ENCODE peak calls at places on chromosome 10, in seven cellular contexts. One of them, this sample, is unnamed. For H3K9me3, the result is how much of the 10 kb centered on the place peaks cover.

GRCh38 chr10:27611861-27612450 is 107.9 kb downstream of the RAB18 start:
- DNase-seq in cardiac muscle cell: no peak
- DNase-seq in uterus: no peak
- DNase-seq in thyroid gland: no peak
- DNase-seq in HCT116: no peak
- DNase-seq in GM23248: no peak
- DNase-seq in MM.1S: no peak
- DNase-seq in this sample: no peak

GRCh38 chr10:71970331-71970730 is 6.1 kb downstream of the CHST3 start:
- DNase-seq in GM23248: peak
- DNase-seq in cardiac muscle cell: peak
- DNase-seq in MM.1S: no peak
- DNase-seq in HCT116: no peak
- DNase-seq in uterus: no peak
- DNase-seq in thyroid gland: peak
- DNase-seq in this sample: no peak

GRCh38 chr10:12187321-12187905 is 8.3 kb downstream of the NUDT5 start:
- DNase-seq in HCT116: no peak
- DNase-seq in GM23248: no peak
- DNase-seq in MM.1S: no peak
- DNase-seq in uterus: no peak
- DNase-seq in thyroid gland: no peak
- DNase-seq in cardiac muscle cell: no peak
- DNase-seq in this sample: no peak

GRCh38 chr10:93573051-93573909 is 6.8 kb downstream of the FFAR4 start:
- DNase-seq in MM.1S: no peak
- DNase-seq in HCT116: no peak
- DNase-seq in GM23248: no peak
- DNase-seq in uterus: no peak
- DNase-seq in cardiac muscle cell: no peak
- DNase-seq in thyroid gland: no peak
- DNase-seq in this sample: no peak

GRCh38 chr10:34249634-34250033 is 565.5 kb downstream of the PARD3 start:
- DNase-seq in uterus: no peak
- DNase-seq in cardiac muscle cell: no peak
- DNase-seq in HCT116: no peak
- DNase-seq in thyroid gland: no peak
- DNase-seq in GM23248: no peak
- DNase-seq in MM.1S: no peak
- DNase-seq in this sample: no peak

GRCh38 chr10:32982911-32983310 is 24.9 kb upstream of the ITGB1 start:
- DNase-seq in uterus: no peak
- DNase-seq in GM23248: peak
- DNase-seq in thyroid gland: no peak
- DNase-seq in MM.1S: no peak
- DNase-seq in HCT116: no peak
- DNase-seq in cardiac muscle cell: no peak
- DNase-seq in this sample: no peak

GRCh38 chr10:119651514-119652327 is 541 bp downstream of the BAG3 start:
- DNase-seq in cardiac muscle cell: peak
- DNase-seq in GM23248: peak
- DNase-seq in HCT116: no peak
- DNase-seq in thyroid gland: peak
- DNase-seq in uterus: peak
- DNase-seq in MM.1S: peak
- DNase-seq in this sample: peak

GRCh38 chr10:58399410-58399809 is 14.2 kb downstream of the TFAM start:
- DNase-seq in uterus: no peak
- DNase-seq in GM23248: peak
- DNase-seq in HCT116: no peak
- DNase-seq in thyroid gland: no peak
- DNase-seq in cardiac muscle cell: no peak
- DNase-seq in MM.1S: no peak
- DNase-seq in this sample: no peak

GRCh38 chr10:30542001-30542861 is 87.3 kb downstream of the LYZL2 start:
- DNase-seq in uterus: no peak
- DNase-seq in MM.1S: no peak
- DNase-seq in HCT116: no peak
- DNase-seq in thyroid gland: peak
- DNase-seq in GM23248: no peak
- DNase-seq in cardiac muscle cell: no peak
- DNase-seq in this sample: no peak

GRCh38 chr10:105464961-105465360 is 823.9 kb downstream of the SORCS3 start:
- DNase-seq in GM23248: no peak
- DNase-seq in thyroid gland: no peak
- DNase-seq in uterus: no peak
- DNase-seq in cardiac muscle cell: no peak
- DNase-seq in MM.1S: no peak
- DNase-seq in HCT116: no peak
- DNase-seq in this sample: no peak

GRCh38 chr10:359762-360161 is 224.5 kb downstream of the ZMYND11 start:
- DNase-seq in GM23248: no peak
- DNase-seq in uterus: no peak
- DNase-seq in HCT116: no peak
- DNase-seq in cardiac muscle cell: no peak
- DNase-seq in MM.1S: no peak
- DNase-seq in thyroid gland: no peak
- DNase-seq in this sample: no peak

GRCh38 chr10:12350167-12350872 is 973 bp downstream of the CAMK1D start:
- DNase-seq in HCT116: no peak
- DNase-seq in GM23248: peak
- DNase-seq in uterus: peak
- DNase-seq in thyroid gland: peak
- DNase-seq in cardiac muscle cell: peak
- DNase-seq in MM.1S: peak
- DNase-seq in this sample: peak

GRCh38 chr10:101495324-101495925 is 92.6 kb downstream of the POLL start:
- DNase-seq in uterus: no peak
- DNase-seq in cardiac muscle cell: peak
- DNase-seq in GM23248: peak
- DNase-seq in thyroid gland: no peak
- DNase-seq in MM.1S: peak
- DNase-seq in HCT116: peak
- DNase-seq in this sample: no peak

GRCh38 chr10:17181751-17182150 is 19.7 kb downstream of the TRDMT1 start:
- DNase-seq in uterus: no peak
- DNase-seq in HCT116: no peak
- DNase-seq in thyroid gland: peak
- DNase-seq in GM23248: no peak
- DNase-seq in cardiac muscle cell: no peak
- DNase-seq in MM.1S: no peak
- DNase-seq in this sample: no peak

GRCh38 chr10:77301305-77301730 is 336.3 kb downstream of the KCNMA1 start:
- DNase-seq in MM.1S: no peak
- DNase-seq in HCT116: no peak
- DNase-seq in cardiac muscle cell: no peak
- DNase-seq in uterus: no peak
- DNase-seq in thyroid gland: no peak
- DNase-seq in GM23248: peak
- DNase-seq in this sample: no peak

GRCh38 chr10:26714816-26715487 is 17.5 kb downstream of the PDSS1 start:
- DNase-seq in thyroid gland: no peak
- DNase-seq in GM23248: no peak
- DNase-seq in uterus: no peak
- DNase-seq in MM.1S: no peak
- DNase-seq in HCT116: no peak
- DNase-seq in cardiac muscle cell: no peak
- DNase-seq in this sample: no peak

GRCh38 chr10:126133906-126134703 is 237.7 kb downstream of the FANK1 start:
- DNase-seq in cardiac muscle cell: no peak
- DNase-seq in HCT116: no peak
- DNase-seq in uterus: no peak
- DNase-seq in GM23248: peak
- DNase-seq in MM.1S: no peak
- DNase-seq in thyroid gland: no peak
- DNase-seq in this sample: no peak

GRCh38 chr10:72353028-72353962 is 1.4 kb downstream of the DNAJB12 start:
- DNase-seq in uterus: no peak
- DNase-seq in thyroid gland: no peak
- DNase-seq in cardiac muscle cell: peak
- DNase-seq in GM23248: peak
- DNase-seq in HCT116: no peak
- DNase-seq in MM.1S: no peak
- DNase-seq in this sample: no peak

GRCh38 chr10:47243791-47244190 is 56.2 kb upstream of the GDF10 start:
- DNase-seq in cardiac muscle cell: no peak
- DNase-seq in GM23248: no peak
- DNase-seq in HCT116: no peak
- DNase-seq in thyroid gland: peak
- DNase-seq in uterus: peak
- DNase-seq in MM.1S: no peak
- DNase-seq in this sample: no peak

GRCh38 chr10:31578951-31579350 is 259.9 kb downstream of the ZEB1 start:
- DNase-seq in HCT116: no peak
- DNase-seq in thyroid gland: no peak
- DNase-seq in MM.1S: no peak
- DNase-seq in GM23248: no peak
- DNase-seq in cardiac muscle cell: no peak
- DNase-seq in uterus: no peak
- DNase-seq in this sample: no peak

DNA sequence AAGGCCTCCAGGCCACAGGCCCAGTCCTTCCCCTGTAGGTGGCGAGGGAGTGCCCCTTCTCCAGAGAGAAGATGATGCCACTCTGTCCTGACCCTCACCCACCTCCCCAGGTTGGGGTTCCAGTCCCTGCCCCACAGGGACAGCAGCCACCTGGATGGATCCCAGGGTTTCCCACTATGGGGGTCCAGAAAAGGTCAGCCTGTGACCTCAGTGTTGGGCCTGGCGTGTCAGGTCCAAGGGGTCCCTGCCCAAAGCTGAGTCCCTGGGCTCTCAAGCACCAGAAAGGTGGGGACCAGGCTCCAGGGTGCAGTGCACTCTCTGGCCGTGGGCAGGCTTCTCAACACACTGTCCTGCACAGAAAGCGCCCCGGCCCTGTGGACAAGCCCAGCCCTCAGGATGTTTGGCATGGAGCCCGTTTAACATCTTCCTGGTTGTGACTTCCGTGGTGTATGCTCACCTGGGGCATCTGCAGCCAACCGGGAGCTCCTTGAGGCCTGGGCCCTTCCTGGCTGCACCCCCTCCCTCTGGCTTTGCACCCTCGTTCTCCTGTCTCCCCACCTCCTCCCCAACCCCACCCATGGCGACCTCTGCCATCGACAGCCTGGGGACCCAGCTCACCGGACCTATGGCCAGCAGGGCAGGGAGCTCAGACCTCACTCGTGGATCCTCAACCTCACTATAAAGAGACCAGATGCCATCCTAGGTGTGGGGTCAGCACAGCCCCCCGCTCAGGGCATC is 58.3 kb upstream of the PPP2R2D start:
- DNase-seq in GM23248: no peak
- DNase-seq in MM.1S: no peak
- DNase-seq in HCT116: no peak
- DNase-seq in cardiac muscle cell: no peak
- DNase-seq in uterus: peak
- DNase-seq in thyroid gland: no peak
- DNase-seq in this sample: no peak
- H3K9me3 ChIP-seq in GM23248: under half
- H3K9me3 ChIP-seq in MM.1S: under half
- H3K9me3 ChIP-seq in HCT116: under half
- H3K9me3 ChIP-seq in cardiac muscle cell: under half
- H3K9me3 ChIP-seq in uterus: under half
- H3K9me3 ChIP-seq in thyroid gland: under half
- H3K9me3 ChIP-seq in this sample: under half

GRCh38 chr10:7370511-7370910 is 40.3 kb downstream of the SFMBT2 start:
- DNase-seq in HCT116: no peak
- DNase-seq in thyroid gland: no peak
- DNase-seq in MM.1S: no peak
- DNase-seq in cardiac muscle cell: no peak
- DNase-seq in uterus: no peak
- DNase-seq in GM23248: no peak
- DNase-seq in this sample: no peak
- H3K9me3 ChIP-seq in HCT116: under half
- H3K9me3 ChIP-seq in thyroid gland: under half
- H3K9me3 ChIP-seq in MM.1S: under half
- H3K9me3 ChIP-seq in cardiac muscle cell: under half
- H3K9me3 ChIP-seq in uterus: under half
- H3K9me3 ChIP-seq in GM23248: under half
- H3K9me3 ChIP-seq in this sample: under half

GRCh38 chr10:131179386-131179785 is 132.1 kb downstream of the TCERG1L start:
- DNase-seq in uterus: no peak
- DNase-seq in thyroid gland: peak
- DNase-seq in HCT116: no peak
- DNase-seq in MM.1S: no peak
- DNase-seq in GM23248: no peak
- DNase-seq in cardiac muscle cell: no peak
- DNase-seq in this sample: no peak

GRCh38 chr10:131178521-131178920 is 133.0 kb downstream of the TCERG1L start:
- DNase-seq in HCT116: no peak
- DNase-seq in uterus: no peak
- DNase-seq in thyroid gland: no peak
- DNase-seq in MM.1S: no peak
- DNase-seq in GM23248: no peak
- DNase-seq in cardiac muscle cell: no peak
- DNase-seq in this sample: no peak

GRCh38 chr10:131176907-131177306 is 134.6 kb downstream of the TCERG1L start:
- DNase-seq in cardiac muscle cell: no peak
- DNase-seq in HCT116: no peak
- DNase-seq in thyroid gland: no peak
- DNase-seq in GM23248: no peak
- DNase-seq in MM.1S: no peak
- DNase-seq in uterus: no peak
- DNase-seq in this sample: no peak

GRCh38 chr10:131178956-131179355 is 132.6 kb downstream of the TCERG1L start:
- DNase-seq in thyroid gland: no peak
- DNase-seq in HCT116: no peak
- DNase-seq in cardiac muscle cell: no peak
- DNase-seq in GM23248: no peak
- DNase-seq in MM.1S: no peak
- DNase-seq in uterus: no peak
- DNase-seq in this sample: no peak

GRCh38 chr10:131177431-131178327 is 133.8 kb downstream of the TCERG1L start:
- DNase-seq in thyroid gland: peak
- DNase-seq in GM23248: no peak
- DNase-seq in cardiac muscle cell: no peak
- DNase-seq in uterus: no peak
- DNase-seq in MM.1S: no peak
- DNase-seq in HCT116: no peak
- DNase-seq in this sample: no peak
- H3K9me3 ChIP-seq in thyroid gland: under half
- H3K9me3 ChIP-seq in GM23248: under half
- H3K9me3 ChIP-seq in cardiac muscle cell: under half
- H3K9me3 ChIP-seq in uterus: under half
- H3K9me3 ChIP-seq in MM.1S: under half
- H3K9me3 ChIP-seq in HCT116: under half
- H3K9me3 ChIP-seq in this sample: under half

DNA sequence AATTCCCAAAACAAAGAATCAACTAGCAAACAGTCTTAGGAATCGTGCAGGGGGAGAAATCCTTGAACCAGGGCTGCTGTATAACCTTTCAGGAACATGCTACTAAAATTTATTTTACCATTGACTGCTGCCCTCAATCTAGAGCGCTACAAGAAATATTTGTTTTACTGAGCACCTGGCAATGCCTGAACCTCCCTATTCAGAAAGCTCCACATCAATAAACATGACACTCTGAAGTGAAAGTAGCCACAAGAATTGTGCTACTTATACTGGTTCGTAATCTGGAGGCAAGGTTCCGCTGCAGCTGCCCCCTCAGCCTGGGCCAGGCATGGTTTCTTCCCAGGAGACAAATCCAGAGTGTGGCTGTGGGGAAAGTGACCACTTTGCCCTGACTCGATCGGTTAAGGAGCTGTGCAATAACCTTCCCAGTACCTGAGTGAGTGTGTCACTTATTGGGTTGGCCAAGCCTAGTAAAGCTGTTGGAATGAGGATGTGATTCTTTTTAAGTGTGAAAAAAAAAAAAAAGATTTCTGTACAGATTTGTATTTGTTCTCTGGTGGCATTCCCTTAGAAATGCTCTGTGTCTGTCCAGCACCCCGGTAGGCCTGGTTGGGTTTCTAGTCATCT is 7.7 kb downstream of the VWA2 start:
- DNase-seq in MM.1S: no peak
- DNase-seq in thyroid gland: peak
- DNase-seq in cardiac muscle cell: no peak
- DNase-seq in uterus: no peak
- DNase-seq in HCT116: no peak
- DNase-seq in GM23248: no peak
- DNase-seq in this sample: no peak
- H3K9me3 ChIP-seq in MM.1S: under half
- H3K9me3 ChIP-seq in thyroid gland: under half
- H3K9me3 ChIP-seq in cardiac muscle cell: under half
- H3K9me3 ChIP-seq in uterus: under half
- H3K9me3 ChIP-seq in HCT116: under half
- H3K9me3 ChIP-seq in GM23248: under half
- H3K9me3 ChIP-seq in this sample: under half

This sample was measured in T-helper 17 cell.